ENCODE peak calls at places on chromosomes 11 and 22, in four cellular contexts. One of them, this sample, is unnamed.

GRCh38 chr11:124405611-124406010 is 6.8 kb upstream of the OR8B3 start:
- DNase-seq in cardiac fibroblast: no peak
- DNase-seq in CD4-positive, alpha-beta memory T cell: no peak
- DNase-seq in aorta: no peak
- DNase-seq in this sample: peak; percentile 11

GRCh38 chr22:30292069-30292970 is 3.0 kb upstream of the CASTOR1 start:
- DNase-seq in CD4-positive, alpha-beta memory T cell: peak; percentile 16
- DNase-seq in aorta: no peak
- DNase-seq in cardiac fibroblast: no peak
- DNase-seq in this sample: no peak

GRCh38 chr11:12353534-12353933 is 23.8 kb upstream of the PARVA start:
- DNase-seq in aorta: no peak
- DNase-seq in CD4-positive, alpha-beta memory T cell: no peak
- DNase-seq in cardiac fibroblast: no peak
- DNase-seq in this sample: no peak

GRCh38 chr11:60378359-60378758 is at the start of gene MS4A7:
- DNase-seq in CD4-positive, alpha-beta memory T cell: no peak
- DNase-seq in cardiac fibroblast: no peak
- DNase-seq in aorta: peak; percentile 75
- DNase-seq in this sample: no peak

GRCh38 chr11:66725646-66726045 is 3.4 kb downstream of the SPTBN2 start:
- DNase-seq in CD4-positive, alpha-beta memory T cell: no peak
- DNase-seq in cardiac fibroblast: peak; percentile 10
- DNase-seq in aorta: no peak
- DNase-seq in this sample: no peak

GRCh38 chr22:39422101-39422500 is 22.5 kb downstream of the TAB1 start:
- DNase-seq in CD4-positive, alpha-beta memory T cell: no peak
- DNase-seq in aorta: peak; percentile 19
- DNase-seq in cardiac fibroblast: no peak
- DNase-seq in this sample: no peak

GRCh38 chr11:124174001-124174400 is 9.1 kb upstream of the OR10D3 start:
- DNase-seq in cardiac fibroblast: peak; percentile 85
- DNase-seq in aorta: no peak
- DNase-seq in CD4-positive, alpha-beta memory T cell: no peak
- DNase-seq in this sample: peak; percentile 49

GRCh38 chr11:111795333-111795985 is 29.3 kb upstream of the PPP2R1B start:
- DNase-seq in aorta: no peak
- DNase-seq in CD4-positive, alpha-beta memory T cell: no peak
- DNase-seq in cardiac fibroblast: no peak
- DNase-seq in this sample: no peak

GRCh38 chr11:114159802-114160588 is 100.5 kb downstream of the ZBTB16 start:
- DNase-seq in cardiac fibroblast: peak; percentile 100
- DNase-seq in aorta: peak; percentile 99
- DNase-seq in CD4-positive, alpha-beta memory T cell: peak; percentile 98
- DNase-seq in this sample: peak; percentile 98

GRCh38 chr11:15232496-15232895 is 117.8 kb downstream of the INSC start:
- DNase-seq in CD4-positive, alpha-beta memory T cell: no peak
- DNase-seq in aorta: no peak
- DNase-seq in cardiac fibroblast: no peak
- DNase-seq in this sample: no peak

GRCh38 chr11:67405196-67405567 is 1.3 kb downstream of the TBC1D10C start:
- DNase-seq in cardiac fibroblast: no peak
- DNase-seq in CD4-positive, alpha-beta memory T cell: no peak
- DNase-seq in aorta: no peak
- DNase-seq in this sample: no peak

GRCh38 chr11:129862123-129862522 is 33.3 kb downstream of the NFRKB start:
- DNase-seq in aorta: no peak
- DNase-seq in cardiac fibroblast: no peak
- DNase-seq in CD4-positive, alpha-beta memory T cell: no peak
- DNase-seq in this sample: no peak

GRCh38 chr22:47575291-47575690 is 812.8 kb downstream of the TBC1D22A start:
- DNase-seq in cardiac fibroblast: no peak
- DNase-seq in CD4-positive, alpha-beta memory T cell: no peak
- DNase-seq in aorta: no peak
- DNase-seq in this sample: no peak

GRCh38 chr11:7436657-7437056 is 48.6 kb upstream of the OLFML1 start:
- DNase-seq in cardiac fibroblast: no peak
- DNase-seq in aorta: peak; percentile 53
- DNase-seq in CD4-positive, alpha-beta memory T cell: no peak
- DNase-seq in this sample: no peak

GRCh38 chr11:68764746-68765145 is 13.4 kb upstream of the TESMIN start:
- DNase-seq in cardiac fibroblast: no peak
- DNase-seq in aorta: no peak
- DNase-seq in CD4-positive, alpha-beta memory T cell: no peak
- DNase-seq in this sample: no peak

GRCh38 chr11:69210660-69211035 is 54.9 kb downstream of the SMIM38 start:
- DNase-seq in cardiac fibroblast: no peak
- DNase-seq in aorta: no peak
- DNase-seq in CD4-positive, alpha-beta memory T cell: no peak
- DNase-seq in this sample: no peak

GRCh38 chr11:32962016-32962415 is 53.7 kb upstream of the DEPDC7 start:
- DNase-seq in CD4-positive, alpha-beta memory T cell: no peak
- DNase-seq in cardiac fibroblast: peak; percentile 23
- DNase-seq in aorta: no peak
- DNase-seq in this sample: no peak

GRCh38 chr11:3827434-3828186 is 13.1 kb downstream of the RHOG start:
- DNase-seq in aorta: no peak
- DNase-seq in cardiac fibroblast: no peak
- DNase-seq in CD4-positive, alpha-beta memory T cell: no peak
- DNase-seq in this sample: no peak

GRCh38 chr11:22539851-22540376 is 85.7 kb downstream of the FANCF start:
- DNase-seq in cardiac fibroblast: peak; percentile 20
- DNase-seq in CD4-positive, alpha-beta memory T cell: no peak
- DNase-seq in aorta: no peak
- DNase-seq in this sample: no peak

GRCh38 chr22:42169055-42169469 is 38.5 kb upstream of the CYP2D6 start:
- DNase-seq in CD4-positive, alpha-beta memory T cell: peak; percentile 80
- DNase-seq in cardiac fibroblast: peak; percentile 76
- DNase-seq in aorta: peak; percentile 70
- DNase-seq in this sample: peak; percentile 34

GRCh38 chr11:117145393-117145761 is 1.3 kb downstream of the PAFAH1B2 start:
- DNase-seq in cardiac fibroblast: peak; percentile 56
- DNase-seq in CD4-positive, alpha-beta memory T cell: peak; percentile 43
- DNase-seq in aorta: no peak
- DNase-seq in this sample: no peak

DNA sequence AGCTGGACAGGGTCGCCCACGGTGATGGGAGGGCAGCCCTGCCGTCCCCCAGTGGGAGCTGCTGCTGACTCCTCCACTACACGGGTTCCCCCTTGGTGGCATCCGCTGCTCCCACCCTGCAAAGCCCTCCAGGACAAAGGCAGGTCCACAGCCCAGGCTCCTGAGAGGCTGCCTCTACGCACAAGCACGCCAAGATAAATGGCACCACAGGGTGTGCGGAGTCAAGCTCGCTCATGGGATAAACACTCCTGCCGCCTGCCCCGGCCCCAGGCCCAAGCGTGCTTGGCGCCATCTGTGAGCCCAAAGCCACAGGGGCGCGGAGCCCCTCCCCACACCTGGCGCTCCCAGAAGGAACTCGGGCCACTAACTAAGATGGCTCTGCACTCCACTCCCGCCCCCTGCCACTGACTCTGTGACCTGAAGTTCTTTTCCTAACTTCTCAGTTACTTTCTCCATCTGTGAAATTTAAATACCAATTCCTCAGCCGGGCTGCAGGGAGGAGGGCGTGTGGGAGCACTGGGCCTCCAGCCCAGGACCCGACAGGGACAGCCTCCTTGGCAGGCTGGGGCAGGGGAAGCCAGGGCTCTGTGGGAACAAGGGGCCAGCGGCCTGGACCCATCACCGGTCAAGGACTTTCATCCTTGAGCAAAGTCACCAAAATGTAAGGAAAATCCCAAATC is 14.9 kb downstream of the EHD1 start:
- DNase-seq in CD4-positive, alpha-beta memory T cell: no peak
- DNase-seq in cardiac fibroblast: peak; percentile 51
- DNase-seq in aorta: no peak
- DNase-seq in this sample: no peak
- H3K4me3 ChIP-seq in CD4-positive, alpha-beta memory T cell: peak overlapping the region; percentile 59
- H3K4me3 ChIP-seq in cardiac fibroblast: no peak overlapping the region
- H3K4me3 ChIP-seq in aorta: no peak overlapping the region
- H3K4me3 ChIP-seq in this sample: no peak overlapping the region

DNA sequence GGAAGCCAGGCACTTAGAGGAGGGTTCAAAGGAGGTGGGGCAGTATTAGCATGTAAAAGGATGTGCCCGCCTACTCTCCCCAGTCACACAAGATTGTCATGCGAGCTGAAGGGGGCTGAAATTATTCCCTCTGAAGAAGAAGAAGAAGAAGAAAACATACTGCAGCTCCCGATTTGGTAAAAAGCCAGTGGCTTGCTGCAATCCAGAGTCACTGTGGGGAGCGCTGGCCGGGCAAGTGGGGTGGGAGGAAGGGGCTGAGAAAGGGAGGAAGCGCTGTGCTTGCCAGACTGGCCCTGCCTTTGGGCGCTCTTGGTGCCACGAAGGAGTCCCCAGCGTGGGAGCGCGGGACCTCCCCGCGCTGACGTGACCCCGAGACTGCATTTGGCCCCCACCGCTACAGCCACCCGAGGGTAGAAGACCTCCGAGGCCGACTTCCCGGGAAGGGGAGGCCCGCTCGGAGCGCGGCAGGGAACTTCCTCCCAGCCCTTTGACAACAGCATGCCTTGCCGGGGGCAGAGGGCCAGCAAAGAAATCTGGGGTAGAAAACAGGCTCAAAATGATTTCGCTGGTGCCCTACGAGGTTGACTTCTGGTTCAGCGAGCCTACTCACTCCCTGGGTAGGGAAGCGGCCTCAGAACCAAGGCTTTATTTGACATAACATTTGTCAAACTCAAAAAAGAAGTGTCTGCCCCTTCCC is 906.3 kb downstream of the DLG2 start:
- DNase-seq in cardiac fibroblast: peak; percentile 3
- DNase-seq in CD4-positive, alpha-beta memory T cell: no peak
- DNase-seq in aorta: peak; percentile 46
- DNase-seq in this sample: no peak
- H3K4me3 ChIP-seq in cardiac fibroblast: peak overlapping the region; percentile 28
- H3K4me3 ChIP-seq in CD4-positive, alpha-beta memory T cell: no peak overlapping the region
- H3K4me3 ChIP-seq in aorta: peak overlapping the region; percentile 62
- H3K4me3 ChIP-seq in this sample: peak overlapping the region; percentile 39

GRCh38 chr11:370087-370941 is 1.0 kb downstream of the B4GALNT4 start:
- DNase-seq in aorta: no peak
- DNase-seq in cardiac fibroblast: no peak
- DNase-seq in CD4-positive, alpha-beta memory T cell: no peak
- DNase-seq in this sample: no peak

GRCh38 chr11:369336-370018 is at the start of gene B4GALNT4:
- DNase-seq in CD4-positive, alpha-beta memory T cell: no peak
- DNase-seq in aorta: no peak
- DNase-seq in cardiac fibroblast: peak; percentile 29
- DNase-seq in this sample: no peak

GRCh38 chr11:371051-371450 is 1.8 kb downstream of the B4GALNT4 start:
- DNase-seq in CD4-positive, alpha-beta memory T cell: no peak
- DNase-seq in cardiac fibroblast: no peak
- DNase-seq in aorta: no peak
- DNase-seq in this sample: no peak

GRCh38 chr11:367956-368413 is 1.3 kb upstream of the B4GALNT4 start:
- DNase-seq in CD4-positive, alpha-beta memory T cell: no peak
- DNase-seq in aorta: no peak
- DNase-seq in cardiac fibroblast: peak; percentile 6
- DNase-seq in this sample: no peak

DNA sequence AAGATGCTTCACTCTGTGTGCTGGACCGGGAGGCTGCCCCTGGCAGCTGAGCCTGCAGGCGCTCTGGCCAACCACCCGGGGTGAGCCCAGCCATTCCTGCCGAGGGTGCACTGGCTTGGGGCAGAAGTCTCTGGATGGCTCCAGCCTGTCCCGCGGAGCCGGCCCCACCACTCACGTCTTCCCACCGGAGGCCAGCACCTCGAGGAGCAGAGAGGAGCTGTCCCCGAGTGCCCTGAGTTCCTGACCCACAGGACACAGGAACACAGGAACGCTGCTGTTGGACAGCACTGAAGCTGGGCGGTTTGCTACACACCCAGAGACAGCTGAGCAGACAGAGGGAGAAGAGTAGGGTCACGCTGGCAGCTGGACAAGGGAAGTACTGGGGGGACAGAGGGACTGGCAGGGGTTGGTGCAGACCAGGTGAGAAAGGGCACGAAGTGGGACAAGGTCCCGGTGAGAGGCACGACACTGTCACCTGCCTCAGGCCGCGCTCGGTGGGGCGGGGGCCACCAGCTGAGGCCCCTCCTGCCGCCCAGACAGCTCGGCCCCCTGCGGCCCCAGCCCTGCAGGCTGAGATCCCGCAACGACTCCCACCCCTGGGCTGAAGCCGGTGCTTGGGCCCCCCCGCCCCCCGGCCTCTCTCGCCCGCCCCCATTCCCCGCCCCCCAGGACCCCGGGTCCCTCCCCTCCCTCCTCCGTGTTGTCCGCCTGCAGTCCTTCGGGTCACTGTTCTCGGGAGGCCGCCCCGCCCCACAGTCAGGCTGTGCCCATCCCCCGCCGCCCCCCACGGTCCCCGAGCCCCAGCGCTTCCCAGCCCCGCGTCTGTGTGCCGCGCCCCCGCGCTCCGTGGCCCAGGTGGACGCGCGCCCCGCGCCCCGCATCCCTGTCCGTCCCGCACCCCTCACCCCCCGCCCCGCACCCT is 624 bp upstream of the B4GALNT4 start:
- DNase-seq in cardiac fibroblast: peak; percentile 14
- DNase-seq in CD4-positive, alpha-beta memory T cell: no peak
- DNase-seq in aorta: peak; percentile 44
- DNase-seq in this sample: no peak
- H3K4me3 ChIP-seq in cardiac fibroblast: no peak overlapping the region
- H3K4me3 ChIP-seq in CD4-positive, alpha-beta memory T cell: no peak overlapping the region
- H3K4me3 ChIP-seq in aorta: no peak overlapping the region
- H3K4me3 ChIP-seq in this sample: peak overlapping the region; percentile 34

GRCh38 chr22:44783581-44783980 is 31.2 kb downstream of the ARHGAP8 start:
- DNase-seq in aorta: no peak
- DNase-seq in cardiac fibroblast: no peak
- DNase-seq in CD4-positive, alpha-beta memory T cell: no peak
- DNase-seq in this sample: no peak

GRCh38 chr22:44777364-44777756 is 25.0 kb downstream of the ARHGAP8 start:
- DNase-seq in CD4-positive, alpha-beta memory T cell: no peak
- DNase-seq in aorta: no peak
- DNase-seq in cardiac fibroblast: no peak
- DNase-seq in this sample: no peak

GRCh38 chr22:44782286-44782830 is 30.0 kb downstream of the ARHGAP8 start:
- DNase-seq in aorta: no peak
- DNase-seq in cardiac fibroblast: peak; percentile 49
- DNase-seq in CD4-positive, alpha-beta memory T cell: no peak
- DNase-seq in this sample: no peak

GRCh38 chr22:44783091-44783490 is 30.7 kb downstream of the ARHGAP8 start:
- DNase-seq in cardiac fibroblast: no peak
- DNase-seq in aorta: no peak
- DNase-seq in CD4-positive, alpha-beta memory T cell: no peak
- DNase-seq in this sample: no peak

DNA sequence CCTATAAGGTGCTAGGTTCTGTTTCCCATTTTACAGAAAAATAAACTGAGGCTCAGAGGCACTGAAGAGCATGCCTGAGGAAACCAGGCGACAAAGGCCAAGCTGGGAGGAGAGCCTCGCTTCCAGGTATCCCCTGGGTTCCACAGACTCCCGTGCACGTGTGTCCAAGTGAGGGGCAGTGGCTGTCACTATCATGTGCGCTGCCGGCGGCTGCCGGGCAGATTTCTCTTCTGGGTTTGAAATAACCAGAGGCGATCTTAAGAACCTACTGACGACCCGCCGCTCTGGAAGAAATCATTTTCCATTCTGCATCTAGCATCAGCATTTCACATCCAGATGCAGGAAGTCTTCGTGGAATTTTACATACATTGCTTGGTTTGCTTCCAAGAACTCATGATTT is 28.5 kb downstream of the ARHGAP8 start:
- DNase-seq in aorta: no peak
- DNase-seq in cardiac fibroblast: no peak
- DNase-seq in CD4-positive, alpha-beta memory T cell: no peak
- DNase-seq in this sample: no peak
- H3K4me3 ChIP-seq in aorta: no peak overlapping the region
- H3K4me3 ChIP-seq in cardiac fibroblast: no peak overlapping the region
- H3K4me3 ChIP-seq in CD4-positive, alpha-beta memory T cell: no peak overlapping the region
- H3K4me3 ChIP-seq in this sample: no peak overlapping the region

This sample was measured in skeletal muscle cell.